ENCODE peak calls at places on chromosomes 1 and 21, in nine cellular contexts. One of them, this sample, is unnamed. For H3K4me1, the result is how much of the 10 kb centered on the place peaks cover.

GRCh38 chr1:46315669-46316403 is 12.3 kb downstream of the UQCRH start:
- DNase-seq in Peyer's patch: no peak
- DNase-seq in heart left ventricle: no peak
- DNase-seq in fibroblast of lung: peak
- DNase-seq in H1: no peak
- DNase-seq in Caco-2: no peak
- DNase-seq in PC-3: peak
- DNase-seq in heart right ventricle: no peak
- DNase-seq in psoas muscle: no peak
- DNase-seq in this sample: no peak

GRCh38 chr21:22758478-22758877 is 1760.3 kb downstream of the NCAM2 start:
- DNase-seq in Peyer's patch: no peak
- DNase-seq in heart left ventricle: no peak
- DNase-seq in fibroblast of lung: peak
- DNase-seq in H1: no peak
- DNase-seq in Caco-2: no peak
- DNase-seq in PC-3: peak
- DNase-seq in heart right ventricle: no peak
- DNase-seq in psoas muscle: no peak
- DNase-seq in this sample: no peak

GRCh38 chr21:44395260-44395659 is 41.8 kb downstream of the TRPM2 start:
- DNase-seq in Peyer's patch: no peak
- DNase-seq in heart left ventricle: no peak
- DNase-seq in fibroblast of lung: no peak
- DNase-seq in H1: no peak
- DNase-seq in Caco-2: no peak
- DNase-seq in PC-3: no peak
- DNase-seq in heart right ventricle: no peak
- DNase-seq in psoas muscle: no peak
- DNase-seq in this sample: no peak

GRCh38 chr1:226563666-226564065 is 15.1 kb downstream of the STUM start:
- DNase-seq in Peyer's patch: no peak
- DNase-seq in heart left ventricle: no peak
- DNase-seq in fibroblast of lung: no peak
- DNase-seq in H1: no peak
- DNase-seq in Caco-2: no peak
- DNase-seq in PC-3: no peak
- DNase-seq in heart right ventricle: no peak
- DNase-seq in psoas muscle: no peak
- DNase-seq in this sample: no peak

GRCh38 chr1:226943927-226944326 is 3.8 kb downstream of the COQ8A start:
- DNase-seq in Peyer's patch: no peak
- DNase-seq in heart left ventricle: no peak
- DNase-seq in fibroblast of lung: no peak
- DNase-seq in H1: no peak
- DNase-seq in Caco-2: no peak
- DNase-seq in PC-3: no peak
- DNase-seq in heart right ventricle: no peak
- DNase-seq in psoas muscle: no peak
- DNase-seq in this sample: no peak

GRCh38 chr21:32520885-32521735 is 64.2 kb downstream of the TCP10L start:
- DNase-seq in Peyer's patch: peak
- DNase-seq in heart left ventricle: peak
- DNase-seq in fibroblast of lung: peak
- DNase-seq in H1: no peak
- DNase-seq in Caco-2: no peak
- DNase-seq in PC-3: peak
- DNase-seq in heart right ventricle: peak
- DNase-seq in psoas muscle: peak
- DNase-seq in this sample: no peak

GRCh38 chr1:94045465-94046056 is 75.4 kb downstream of the ABCA4 start:
- DNase-seq in Peyer's patch: no peak
- DNase-seq in heart left ventricle: peak
- DNase-seq in fibroblast of lung: peak
- DNase-seq in H1: peak
- DNase-seq in Caco-2: peak
- DNase-seq in PC-3: peak
- DNase-seq in heart right ventricle: peak
- DNase-seq in psoas muscle: peak
- DNase-seq in this sample: peak

GRCh38 chr1:244322791-244323521 is 128.8 kb downstream of the ADSS2 start:
- DNase-seq in Peyer's patch: no peak
- DNase-seq in heart left ventricle: no peak
- DNase-seq in fibroblast of lung: peak
- DNase-seq in H1: no peak
- DNase-seq in Caco-2: no peak
- DNase-seq in PC-3: peak
- DNase-seq in heart right ventricle: peak
- DNase-seq in psoas muscle: no peak
- DNase-seq in this sample: no peak

GRCh38 chr1:27934818-27935549 is at the start of gene SMPDL3B:
- DNase-seq in Peyer's patch: peak
- DNase-seq in heart left ventricle: no peak
- DNase-seq in fibroblast of lung: no peak
- DNase-seq in H1: peak
- DNase-seq in Caco-2: peak
- DNase-seq in PC-3: peak
- DNase-seq in heart right ventricle: no peak
- DNase-seq in psoas muscle: no peak
- DNase-seq in this sample: no peak

GRCh38 chr1:156073110-156073693 is 9.1 kb downstream of the MEX3A start:
- DNase-seq in Peyer's patch: no peak
- DNase-seq in heart left ventricle: no peak
- DNase-seq in fibroblast of lung: no peak
- DNase-seq in H1: no peak
- DNase-seq in Caco-2: no peak
- DNase-seq in PC-3: no peak
- DNase-seq in heart right ventricle: no peak
- DNase-seq in psoas muscle: no peak
- DNase-seq in this sample: no peak

GRCh38 chr1:204846546-204846945 is 24.1 kb upstream of the NFASC start:
- DNase-seq in Peyer's patch: no peak
- DNase-seq in heart left ventricle: no peak
- DNase-seq in fibroblast of lung: no peak
- DNase-seq in H1: no peak
- DNase-seq in Caco-2: no peak
- DNase-seq in PC-3: no peak
- DNase-seq in heart right ventricle: no peak
- DNase-seq in psoas muscle: no peak
- DNase-seq in this sample: no peak

GRCh38 chr1:58782308-58783089 is 1.3 kb downstream of the JUN start:
- DNase-seq in Peyer's patch: peak
- DNase-seq in heart left ventricle: peak
- DNase-seq in fibroblast of lung: peak
- DNase-seq in H1: peak
- DNase-seq in Caco-2: no peak
- DNase-seq in PC-3: peak
- DNase-seq in heart right ventricle: peak
- DNase-seq in psoas muscle: peak
- DNase-seq in this sample: peak

GRCh38 chr1:207825296-207825695 is 73.4 kb downstream of the CD46 start:
- DNase-seq in Peyer's patch: no peak
- DNase-seq in heart left ventricle: no peak
- DNase-seq in fibroblast of lung: no peak
- DNase-seq in H1: no peak
- DNase-seq in Caco-2: peak
- DNase-seq in PC-3: no peak
- DNase-seq in heart right ventricle: no peak
- DNase-seq in psoas muscle: peak
- DNase-seq in this sample: no peak

GRCh38 chr1:207825719-207826556 is 74.1 kb downstream of the CD46 start:
- DNase-seq in Peyer's patch: no peak
- DNase-seq in heart left ventricle: peak
- DNase-seq in fibroblast of lung: peak
- DNase-seq in H1: no peak
- DNase-seq in Caco-2: peak
- DNase-seq in PC-3: peak
- DNase-seq in heart right ventricle: peak
- DNase-seq in psoas muscle: peak
- DNase-seq in this sample: peak

GRCh38 chr1:207827488-207827830 is 75.6 kb downstream of the CD46 start:
- DNase-seq in Peyer's patch: no peak
- DNase-seq in heart left ventricle: no peak
- DNase-seq in fibroblast of lung: no peak
- DNase-seq in H1: no peak
- DNase-seq in Caco-2: peak
- DNase-seq in PC-3: no peak
- DNase-seq in heart right ventricle: no peak
- DNase-seq in psoas muscle: no peak
- DNase-seq in this sample: no peak

GRCh38 chr1:207828046-207828445 is 76.2 kb downstream of the CD46 start:
- DNase-seq in Peyer's patch: no peak
- DNase-seq in heart left ventricle: no peak
- DNase-seq in fibroblast of lung: no peak
- DNase-seq in H1: no peak
- DNase-seq in Caco-2: no peak
- DNase-seq in PC-3: no peak
- DNase-seq in heart right ventricle: no peak
- DNase-seq in psoas muscle: no peak
- DNase-seq in this sample: no peak

DNA sequence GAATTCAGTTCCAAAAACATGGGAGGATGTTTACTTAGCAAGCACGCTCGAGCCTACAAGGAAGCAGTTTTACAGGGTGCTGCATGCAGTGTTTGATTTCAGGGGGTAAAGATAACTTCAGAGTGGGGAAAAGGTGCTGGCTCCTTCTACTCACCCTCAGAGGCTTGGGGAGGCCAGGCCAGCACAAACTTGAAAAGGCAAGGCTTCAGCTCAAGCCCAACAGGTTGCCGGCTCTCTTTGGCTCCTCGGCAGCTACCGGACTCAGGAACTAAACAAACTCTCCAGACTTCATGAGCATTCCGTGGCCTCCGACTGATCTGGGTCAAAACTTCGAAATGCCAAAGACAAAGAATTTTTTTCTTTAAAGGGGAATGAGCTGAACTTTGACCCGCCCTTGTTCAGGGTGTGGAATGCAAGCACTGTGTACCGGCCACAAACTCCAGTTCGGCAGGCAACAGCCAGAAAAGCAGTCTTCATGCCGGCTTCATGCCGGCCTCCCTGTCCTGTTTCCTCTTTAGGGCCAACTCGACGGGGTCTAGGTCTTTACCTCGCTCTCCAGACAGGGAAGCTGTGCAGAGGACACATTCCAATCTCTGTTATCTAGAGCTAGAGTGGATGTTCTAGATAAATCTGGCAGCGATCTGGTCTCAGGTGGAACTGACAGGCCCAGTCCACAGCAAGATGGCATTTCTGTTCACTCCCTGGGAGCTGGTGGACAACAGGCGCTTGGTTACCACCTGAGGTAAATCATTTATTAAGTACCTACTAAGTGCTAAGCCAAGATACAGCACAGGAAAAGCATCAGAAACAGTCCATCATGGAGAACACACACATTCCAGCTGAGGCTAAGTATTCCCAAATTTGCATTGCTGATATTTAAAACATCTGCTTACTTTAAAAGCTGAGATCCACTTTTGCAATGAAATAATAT is 75.0 kb downstream of the CD46 start:
- DNase-seq in Peyer's patch: peak
- DNase-seq in heart left ventricle: no peak
- DNase-seq in fibroblast of lung: peak
- DNase-seq in H1: no peak
- DNase-seq in Caco-2: peak
- DNase-seq in PC-3: peak
- DNase-seq in heart right ventricle: no peak
- DNase-seq in psoas muscle: peak
- DNase-seq in this sample: no peak
- H3K4me1 ChIP-seq in Peyer's patch: under half
- H3K4me1 ChIP-seq in heart left ventricle: half or more
- H3K4me1 ChIP-seq in fibroblast of lung: under half
- H3K4me1 ChIP-seq in H1: under half
- H3K4me1 ChIP-seq in Caco-2: under half
- H3K4me1 ChIP-seq in PC-3: under half
- H3K4me1 ChIP-seq in heart right ventricle: half or more
- H3K4me1 ChIP-seq in psoas muscle: half or more
- H3K4me1 ChIP-seq in this sample: half or more

GRCh38 chr1:1115830-1116700 is at the start of gene C1orf159:
- DNase-seq in Peyer's patch: peak
- DNase-seq in heart left ventricle: peak
- DNase-seq in fibroblast of lung: peak
- DNase-seq in H1: peak
- DNase-seq in Caco-2: peak
- DNase-seq in PC-3: peak
- DNase-seq in heart right ventricle: peak
- DNase-seq in psoas muscle: peak
- DNase-seq in this sample: peak
- H3K4me3 ChIP-seq in Peyer's patch: peak
- H3K4me3 ChIP-seq in heart left ventricle: peak
- H3K4me3 ChIP-seq in fibroblast of lung: peak
- H3K4me3 ChIP-seq in H1: peak
- H3K4me3 ChIP-seq in Caco-2: peak
- H3K4me3 ChIP-seq in PC-3: peak
- H3K4me3 ChIP-seq in heart right ventricle: peak
- H3K4me3 ChIP-seq in psoas muscle: peak
- H3K4me3 ChIP-seq in this sample: peak

GRCh38 chr1:8342325-8342724 is 24.4 kb downstream of the SLC45A1 start:
- DNase-seq in Peyer's patch: no peak
- DNase-seq in heart left ventricle: no peak
- DNase-seq in fibroblast of lung: peak
- DNase-seq in H1: no peak
- DNase-seq in Caco-2: no peak
- DNase-seq in PC-3: no peak
- DNase-seq in heart right ventricle: no peak
- DNase-seq in psoas muscle: peak
- DNase-seq in this sample: no peak
- TF ChIP-seq CTCF in Peyer's patch: no peak
- TF ChIP-seq CTCF in heart left ventricle: no peak
- TF ChIP-seq CTCF in fibroblast of lung: no peak
- TF ChIP-seq CTCF in H1: no peak
- TF ChIP-seq CTCF in Caco-2: no peak
- TF ChIP-seq CTCF in PC-3: no peak
- TF ChIP-seq CTCF in heart right ventricle: no peak
- TF ChIP-seq CTCF in psoas muscle: no peak
- TF ChIP-seq CTCF in this sample: no peak

DNA sequence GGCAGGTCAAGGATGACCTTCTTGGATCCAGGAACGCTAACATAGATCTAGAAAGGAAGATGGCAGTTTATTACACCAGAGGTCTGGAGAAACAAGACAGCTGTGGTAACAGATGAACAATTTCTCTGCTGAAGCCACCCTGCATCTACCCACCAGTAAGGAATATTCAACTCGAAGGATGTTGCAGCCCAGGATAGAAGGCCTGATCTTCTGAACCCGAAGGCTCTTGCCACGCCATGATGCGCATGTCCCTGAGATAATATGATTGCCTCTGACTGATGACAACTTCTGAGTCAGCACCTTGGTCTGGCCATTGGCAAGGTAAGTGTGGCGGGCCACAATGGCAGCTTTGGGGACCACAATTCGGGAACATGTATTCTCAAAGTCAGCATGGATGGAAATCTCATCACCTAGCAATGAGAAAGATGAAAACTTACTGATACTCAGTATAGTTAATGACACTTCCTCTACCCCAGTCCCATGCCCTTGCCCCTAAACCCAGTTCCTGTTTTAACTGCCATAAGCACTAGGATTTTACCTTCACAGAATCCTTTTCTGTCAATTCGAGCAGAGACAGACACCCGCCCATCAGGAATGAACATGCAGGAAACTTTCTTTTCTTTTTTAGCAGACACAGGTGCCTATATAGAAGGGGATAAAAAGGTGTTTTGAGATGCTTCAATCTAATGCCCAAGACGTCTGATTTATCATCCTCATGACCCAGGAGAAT is 1.8 kb downstream of the TXNIP start:
- DNase-seq in Peyer's patch: no peak
- DNase-seq in heart left ventricle: peak
- DNase-seq in fibroblast of lung: no peak
- DNase-seq in H1: no peak
- DNase-seq in Caco-2: no peak
- DNase-seq in PC-3: no peak
- DNase-seq in heart right ventricle: no peak
- DNase-seq in psoas muscle: peak
- DNase-seq in this sample: no peak
- H3K4me1 ChIP-seq in Peyer's patch: under half
- H3K4me1 ChIP-seq in heart left ventricle: half or more
- H3K4me1 ChIP-seq in fibroblast of lung: under half
- H3K4me1 ChIP-seq in H1: under half
- H3K4me1 ChIP-seq in Caco-2: under half
- H3K4me1 ChIP-seq in PC-3: under half
- H3K4me1 ChIP-seq in heart right ventricle: under half
- H3K4me1 ChIP-seq in psoas muscle: under half
- H3K4me1 ChIP-seq in this sample: under half